ENCODE peak calls at places on chromosomes 16 and 17, in five cellular contexts. M is testis, R is endothelial cell of umbilical vein, G is adrenal gland, V is K562. K is an unnamed sample.

GRCh38 chr16:67548265-67549126 is 13.8 kb upstream of the CTCF start:
- DNase-seq in V (no peak), R (peak), G (no peak), M (no peak), K (no peak)

GRCh38 chr17:8892338-8892690 is 24.8 kb upstream of the PIK3R6 start:
- DNase-seq in M (no peak), V (no peak), R (no peak), G (no peak), K (no peak)

GRCh38 chr17:27495460-27495859 is 39.2 kb downstream of the KSR1 start:
- DNase-seq in M (no peak), V (no peak), R (no peak), G (no peak), K (no peak)

GRCh38 chr16:65547799-65548446 is 426.1 kb upstream of the CDH11 start:
- DNase-seq in G (no peak), R (no peak), V (no peak), M (no peak), K (no peak)

GRCh38 chr16:57125969-57126368 is 33.6 kb downstream of the CPNE2 start:
- DNase-seq in M (no peak), V (no peak), G (no peak), R (no peak), K (no peak)

GRCh38 chr17:47819475-47819874 is 2.1 kb downstream of the OSBPL7 start:
- DNase-seq in M (no peak), G (no peak), R (no peak), V (no peak), K (no peak)

GRCh38 chr17:80774643-80775281 is 216.9 kb upstream of the CHMP6 start:
- DNase-seq in M (no peak), G (peak), R (peak), V (no peak), K (peak)

GRCh38 chr16:58904254-58904653 is 170.1 kb upstream of the GOT2 start:
- DNase-seq in R (no peak), V (no peak), M (no peak), G (no peak), K (no peak)

GRCh38 chr17:42247734-42248133 is 28.5 kb downstream of the STAT5B start:
- DNase-seq in R (no peak), M (no peak), V (no peak), G (peak), K (peak)

GRCh38 chr16:56303880-56304279 is 112.6 kb downstream of the GNAO1 start:
- DNase-seq in M (no peak), R (no peak), G (no peak), V (no peak), K (no peak)

GRCh38 chr16:61024180-61024900 is 1011.9 kb downstream of the CDH8 start:
- DNase-seq in M (no peak), G (no peak), R (no peak), V (no peak), K (no peak)

GRCh38 chr17:17328251-17328650 is 25.1 kb downstream of the NT5M start:
- DNase-seq in R (no peak), G (no peak), M (no peak), V (no peak), K (no peak)

GRCh38 chr17:68355093-68355492 is 63.8 kb downstream of the ARSG start:
- DNase-seq in G (no peak), M (no peak), R (peak), V (no peak), K (no peak)

GRCh38 chr16:31352344-31353115 is 2.4 kb upstream of the ITGAX start:
- DNase-seq in R (no peak), G (no peak), M (no peak), V (no peak), K (peak)

GRCh38 chr16:89620406-89620841 is 7.0 kb downstream of the DPEP1 start:
- DNase-seq in R (no peak), M (peak), V (no peak), G (no peak), K (peak)

GRCh38 chr17:75843577-75844529 is at the start of gene UNC13D:
- DNase-seq in R (peak), V (peak), G (peak), M (peak), K (peak)

GRCh38 chr17:45801386-45801785 is 17.3 kb downstream of the CRHR1 start:
- DNase-seq in V (no peak), M (no peak), G (no peak), R (no peak), K (no peak)

GRCh38 chr16:17776888-17777287 is 306.1 kb upstream of the XYLT1 start:
- DNase-seq in R (no peak), V (no peak), G (no peak), M (no peak), K (no peak)

GRCh38 chr16:49597796-49598195 is 224.2 kb downstream of the C16orf78 start:
- DNase-seq in M (no peak), R (no peak), V (no peak), G (peak), K (no peak)

GRCh38 chr16:60642956-60643355 is 1393.3 kb downstream of the CDH8 start:
- DNase-seq in M (no peak), R (no peak), V (no peak), G (no peak), K (no peak)

GRCh38 chr16:81551141-81551808 is 106.7 kb downstream of the CMIP start:
- DNase-seq in R (peak), M (no peak), G (no peak), V (peak), K (no peak)

GRCh38 chr17:17063546-17064122 is 21.4 kb downstream of the MPRIP start:
- DNase-seq in V (no peak), M (peak), G (peak), R (no peak), K (peak)

GRCh38 chr16:49866533-49867155 is 10.7 kb upstream of the ZNF423 start:
- DNase-seq in V (no peak), R (no peak), M (no peak), G (no peak), K (peak)

GRCh38 chr16:56413381-56413780 is 12.0 kb downstream of the AMFR start:
- DNase-seq in G (no peak), R (no peak), M (no peak), V (no peak), K (no peak)

DNA sequence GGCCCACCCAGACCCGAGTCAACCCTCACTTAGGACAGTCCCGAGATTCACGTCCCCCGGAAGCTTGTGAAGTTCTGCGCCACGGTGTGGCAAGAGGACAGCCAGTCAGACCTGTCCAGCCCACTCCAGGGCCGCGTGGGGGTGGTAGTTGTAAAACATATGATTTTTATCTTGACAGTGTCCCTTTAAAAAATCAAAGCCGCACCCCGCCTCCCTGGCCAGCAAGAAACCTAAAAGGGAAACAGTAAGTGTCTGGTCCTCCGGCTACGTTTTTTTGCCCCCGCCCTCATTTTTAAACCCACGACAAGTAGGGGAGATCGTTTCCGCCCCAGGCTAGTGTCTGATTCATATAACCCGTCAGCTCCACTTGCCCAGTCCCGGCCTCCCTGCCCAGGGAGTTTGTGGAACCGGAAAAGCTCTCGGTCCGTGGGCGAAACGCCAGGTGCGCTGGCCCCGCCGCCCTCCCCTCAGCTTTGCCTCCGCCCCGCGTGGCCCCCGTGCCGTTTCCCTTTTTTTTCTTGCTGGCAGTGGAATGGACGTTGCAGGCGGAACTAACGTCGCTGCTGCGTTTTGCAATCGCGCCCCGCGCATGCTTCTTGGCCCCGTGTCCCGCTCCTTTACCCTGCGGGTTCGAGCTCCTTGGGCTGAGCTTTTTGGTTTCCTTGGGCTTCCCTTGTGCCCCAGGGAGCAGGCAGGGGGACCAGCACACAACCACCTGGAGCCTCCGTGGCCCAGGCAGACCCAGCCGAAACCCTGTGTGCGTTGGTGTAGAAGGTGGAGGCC is 13.3 kb upstream of the NUDT16L1 start:
- DNase-seq in G (peak), M (peak), R (no peak), V (no peak), K (peak)
- TF ChIP-seq POLR2A in G (peak), M (no peak), R (no peak), V (no peak), K (no peak)

DNA sequence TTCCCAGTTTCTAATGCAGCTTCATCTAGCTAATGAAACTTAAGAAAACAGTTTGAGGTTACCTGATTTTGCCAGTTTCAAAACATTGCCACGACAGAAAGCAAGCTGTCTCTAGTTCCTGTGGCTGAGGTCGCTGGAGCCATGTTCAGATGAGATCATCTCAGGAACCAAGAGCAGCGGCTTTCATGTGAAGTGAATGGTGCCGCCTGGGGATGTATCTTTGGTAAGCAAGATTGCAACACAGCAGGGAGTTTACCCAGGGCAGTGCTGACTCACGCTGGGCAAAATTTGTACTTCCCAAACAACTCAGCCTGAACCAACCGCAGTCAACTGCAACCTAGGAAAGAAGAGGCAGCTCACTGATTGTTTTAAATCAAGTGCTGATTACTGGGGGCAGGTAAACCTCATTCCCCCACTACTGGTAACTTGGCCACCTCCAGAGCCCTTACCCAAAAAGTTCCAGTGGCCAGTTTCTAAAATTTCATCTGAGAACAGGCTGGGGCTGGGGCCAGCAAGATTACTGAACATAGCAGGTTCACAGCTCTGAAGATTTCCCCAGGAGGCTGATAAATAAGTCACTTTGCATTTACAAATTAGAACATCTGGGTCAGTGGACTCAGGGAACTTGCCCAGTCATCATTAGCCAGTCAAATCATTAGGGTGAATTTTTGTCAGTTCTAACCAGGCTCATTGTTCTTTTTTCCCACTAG is at the start of gene RFFL:
- DNase-seq in G (peak), R (peak), M (peak), V (peak), K (peak)
- TF ChIP-seq POLR2A in G (peak), R (peak), M (no peak), V (peak), K (peak)

DNA sequence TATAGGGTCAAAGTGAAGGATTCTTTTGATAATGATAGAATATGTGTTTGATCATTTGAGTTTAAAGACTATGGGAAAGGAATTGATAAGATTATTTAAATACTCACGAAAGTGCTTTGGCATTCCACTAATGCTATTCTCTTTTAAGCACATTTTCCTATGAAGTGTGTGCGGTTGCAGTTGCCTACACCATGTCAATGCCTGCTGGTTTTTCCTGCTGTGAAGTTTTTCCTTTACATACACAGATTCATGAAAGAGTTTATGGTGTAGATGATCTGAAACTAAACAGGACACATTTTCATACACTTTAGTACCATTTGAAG is 78.7 kb downstream of the VMP1 start:
- DNase-seq in V (no peak), M (no peak), G (no peak), R (no peak), K (no peak)
- TF ChIP-seq POLR2A in V (no peak), M (no peak), G (no peak), R (no peak), K (no peak)

GRCh38 chr17:1762906-1763829 is 1.3 kb downstream of the SERPINF1 start:
- DNase-seq in R (no peak), V (peak), M (peak), G (no peak), K (no peak)
- TF ChIP-seq POLR2A in R (no peak), V (no peak), M (no peak), G (no peak), K (no peak)

GRCh38 chr17:40325156-40326013 is 16.4 kb downstream of the RARA start:
- DNase-seq in G (no peak), V (no peak), R (no peak), M (no peak), K (peak)
- TF ChIP-seq POLR2A in G (no peak), V (no peak), R (no peak), M (no peak), K (no peak)